ENCODE peak calls at places on chromosomes 13 and 19, in five cellular contexts. H is AG08395, F is foreskin fibroblast, B is astrocyte of the spinal cord, X is fibroblast of pulmonary artery. T is an unnamed sample.

GRCh38 chr13:20129076-20129475 is 31.8 kb downstream of the GJA3 start:
- DNase-seq in H (no peak), F (no peak), B (no peak), X (no peak), T (no peak)

GRCh38 chr19:55341191-55342043 is 1.7 kb downstream of the KMT5C start:
- DNase-seq in H (peak; percentile 93), F (peak; percentile 55), B (peak; percentile 41), X (peak; percentile 59), T (peak; percentile 52)

GRCh38 chr13:114109646-114110045 is 22.8 kb downstream of the RASA3 start:
- DNase-seq in H (no peak), F (no peak), B (no peak), X (no peak), T (no peak)

GRCh38 chr19:7778081-7778480 is 15.0 kb downstream of the CLEC4M start:
- DNase-seq in H (no peak), F (no peak), B (no peak), X (no peak), T (no peak)

GRCh38 chr13:99335087-99335486 is 27.9 kb upstream of the GPR183 start:
- DNase-seq in H (no peak), F (no peak), B (no peak), X (no peak), T (no peak)

GRCh38 chr19:12482505-12482886 is 2.1 kb downstream of the ZNF709 start:
- DNase-seq in H (no peak), F (no peak), B (no peak), X (no peak), T (no peak)

GRCh38 chr13:97946951-97947588 is 6.4 kb upstream of the IPO5 start:
- DNase-seq in H (peak; percentile 90), F (peak; percentile 86), B (peak; percentile 88), X (peak; percentile 94), T (peak; percentile 89)

GRCh38 chr13:88303157-88303556 is 632.0 kb downstream of the SLITRK5 start:
- DNase-seq in H (no peak), F (no peak), B (no peak), X (no peak), T (no peak)

GRCh38 chr13:74074723-74075122 is 59.5 kb downstream of the KLF12 start:
- DNase-seq in H (peak; percentile 35), F (peak; percentile 43), B (no peak), X (peak; percentile 66), T (peak; percentile 66)

GRCh38 chr13:111486331-111486730 is 165.9 kb downstream of the TEX29 start:
- DNase-seq in H (no peak), F (no peak), B (no peak), X (no peak), T (no peak)

GRCh38 chr19:15372891-15373301 is 6.7 kb downstream of the AKAP8 start:
- DNase-seq in H (no peak), F (no peak), B (no peak), X (no peak), T (no peak)

GRCh38 chr13:52846567-52847321 is 1.7 kb downstream of the PCDH8 start:
- DNase-seq in H (peak; percentile 16), F (peak; percentile 4), B (no peak), X (peak; percentile 22), T (peak; percentile 7)

T was measured in fibroblast of lung.